ENCODE peak calls at places on chromosomes 3 and 15, in seven cellular contexts. One of them, this sample, is unnamed. For H3K36me3, the result is how much of the 10 kb centered on the place peaks cover.

GRCh38 chr3:183265713-183266417 is 12.8 kb downstream of the B3GNT5 start:
- DNase-seq in fibroblast of lung: peak
- DNase-seq in ovary: no peak
- DNase-seq in naive thymus-derived CD4-positive, alpha-beta T cell: no peak
- DNase-seq in GM06990: no peak
- DNase-seq in SJSA1: peak
- DNase-seq in IMR-90: peak
- DNase-seq in this sample: peak

GRCh38 chr3:72338082-72338941 is 509.9 kb downstream of the SHQ1 start:
- DNase-seq in fibroblast of lung: peak
- DNase-seq in GM06990: no peak
- DNase-seq in IMR-90: peak
- DNase-seq in SJSA1: peak
- DNase-seq in naive thymus-derived CD4-positive, alpha-beta T cell: no peak
- DNase-seq in ovary: no peak
- DNase-seq in this sample: no peak

GRCh38 chr3:132661120-132661519 is 991 bp downstream of the UBA5 start:
- DNase-seq in naive thymus-derived CD4-positive, alpha-beta T cell: no peak
- DNase-seq in IMR-90: no peak
- DNase-seq in ovary: no peak
- DNase-seq in GM06990: no peak
- DNase-seq in SJSA1: no peak
- DNase-seq in fibroblast of lung: no peak
- DNase-seq in this sample: no peak

GRCh38 chr3:78398401-78398800 is 1358.5 kb downstream of the ROBO2 start:
- DNase-seq in GM06990: no peak
- DNase-seq in IMR-90: no peak
- DNase-seq in fibroblast of lung: no peak
- DNase-seq in SJSA1: no peak
- DNase-seq in naive thymus-derived CD4-positive, alpha-beta T cell: no peak
- DNase-seq in ovary: no peak
- DNase-seq in this sample: no peak

GRCh38 chr15:66938114-66938830 is 127.1 kb upstream of the SMAD3 start:
- DNase-seq in naive thymus-derived CD4-positive, alpha-beta T cell: no peak
- DNase-seq in SJSA1: no peak
- DNase-seq in fibroblast of lung: peak
- DNase-seq in ovary: no peak
- DNase-seq in IMR-90: no peak
- DNase-seq in GM06990: no peak
- DNase-seq in this sample: no peak

GRCh38 chr3:62558549-62559112 is 185.3 kb upstream of the FEZF2 start:
- DNase-seq in fibroblast of lung: no peak
- DNase-seq in GM06990: no peak
- DNase-seq in naive thymus-derived CD4-positive, alpha-beta T cell: no peak
- DNase-seq in SJSA1: no peak
- DNase-seq in IMR-90: peak
- DNase-seq in ovary: no peak
- DNase-seq in this sample: no peak

GRCh38 chr15:69926011-69926410 is 171.7 kb downstream of the TLE3 start:
- DNase-seq in GM06990: no peak
- DNase-seq in naive thymus-derived CD4-positive, alpha-beta T cell: no peak
- DNase-seq in SJSA1: peak
- DNase-seq in fibroblast of lung: peak
- DNase-seq in ovary: no peak
- DNase-seq in IMR-90: no peak
- DNase-seq in this sample: no peak

GRCh38 chr3:28982906-28983305 is 298.0 kb upstream of the RBMS3 start:
- DNase-seq in fibroblast of lung: no peak
- DNase-seq in ovary: no peak
- DNase-seq in SJSA1: no peak
- DNase-seq in IMR-90: no peak
- DNase-seq in naive thymus-derived CD4-positive, alpha-beta T cell: no peak
- DNase-seq in GM06990: peak
- DNase-seq in this sample: no peak

GRCh38 chr3:186544281-186544680 is at the start of gene CRYGS:
- DNase-seq in fibroblast of lung: peak
- DNase-seq in GM06990: no peak
- DNase-seq in ovary: no peak
- DNase-seq in IMR-90: no peak
- DNase-seq in naive thymus-derived CD4-positive, alpha-beta T cell: no peak
- DNase-seq in SJSA1: no peak
- DNase-seq in this sample: no peak

GRCh38 chr3:8709801-8710524 is 23.6 kb upstream of the CAV3 start:
- DNase-seq in naive thymus-derived CD4-positive, alpha-beta T cell: no peak
- DNase-seq in GM06990: no peak
- DNase-seq in IMR-90: no peak
- DNase-seq in ovary: no peak
- DNase-seq in SJSA1: no peak
- DNase-seq in fibroblast of lung: no peak
- DNase-seq in this sample: no peak

GRCh38 chr3:123099331-123100191 is 32.7 kb downstream of the PDIA5 start:
- DNase-seq in naive thymus-derived CD4-positive, alpha-beta T cell: no peak
- DNase-seq in IMR-90: no peak
- DNase-seq in GM06990: no peak
- DNase-seq in fibroblast of lung: no peak
- DNase-seq in SJSA1: no peak
- DNase-seq in ovary: no peak
- DNase-seq in this sample: no peak

GRCh38 chr3:123096126-123096525 is 29.3 kb downstream of the PDIA5 start:
- DNase-seq in SJSA1: no peak
- DNase-seq in naive thymus-derived CD4-positive, alpha-beta T cell: no peak
- DNase-seq in ovary: no peak
- DNase-seq in GM06990: no peak
- DNase-seq in IMR-90: no peak
- DNase-seq in fibroblast of lung: no peak
- DNase-seq in this sample: no peak

GRCh38 chr3:123096701-123097100 is 29.9 kb downstream of the PDIA5 start:
- DNase-seq in GM06990: no peak
- DNase-seq in SJSA1: no peak
- DNase-seq in IMR-90: peak
- DNase-seq in fibroblast of lung: peak
- DNase-seq in ovary: peak
- DNase-seq in naive thymus-derived CD4-positive, alpha-beta T cell: no peak
- DNase-seq in this sample: peak

GRCh38 chr3:123100192-123100776 is 33.5 kb downstream of the PDIA5 start:
- DNase-seq in naive thymus-derived CD4-positive, alpha-beta T cell: no peak
- DNase-seq in ovary: no peak
- DNase-seq in SJSA1: no peak
- DNase-seq in fibroblast of lung: no peak
- DNase-seq in IMR-90: no peak
- DNase-seq in GM06990: no peak
- DNase-seq in this sample: no peak

GRCh38 chr3:123098411-123099330 is 31.8 kb downstream of the PDIA5 start:
- DNase-seq in fibroblast of lung: peak
- DNase-seq in IMR-90: no peak
- DNase-seq in ovary: no peak
- DNase-seq in GM06990: no peak
- DNase-seq in naive thymus-derived CD4-positive, alpha-beta T cell: no peak
- DNase-seq in SJSA1: no peak
- DNase-seq in this sample: no peak
- H3K36me3 ChIP-seq in fibroblast of lung: under half
- H3K36me3 ChIP-seq in IMR-90: under half
- H3K36me3 ChIP-seq in ovary: under half
- H3K36me3 ChIP-seq in GM06990: under half
- H3K36me3 ChIP-seq in naive thymus-derived CD4-positive, alpha-beta T cell: under half
- H3K36me3 ChIP-seq in SJSA1: under half
- H3K36me3 ChIP-seq in this sample: under half

DNA sequence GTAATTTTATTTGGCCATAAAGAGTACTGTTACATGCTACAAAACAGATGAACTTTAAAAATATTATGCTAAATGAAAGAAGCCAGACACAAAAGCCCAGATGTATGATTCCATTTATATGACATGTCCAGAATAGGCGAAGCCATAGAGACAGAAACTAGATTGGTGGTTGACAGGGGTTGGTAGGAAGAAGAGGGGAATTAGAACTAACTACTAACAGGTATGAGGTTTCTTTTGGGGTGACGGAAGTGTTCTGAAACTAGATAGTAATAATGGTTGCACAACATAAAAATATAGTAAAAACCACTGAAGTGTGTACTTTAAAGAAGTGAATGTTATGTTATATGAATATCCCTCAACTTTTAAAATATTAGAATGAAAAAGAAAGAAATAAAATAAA is 66.1 kb downstream of the GBE1 start:
- DNase-seq in GM06990: no peak
- DNase-seq in SJSA1: no peak
- DNase-seq in fibroblast of lung: no peak
- DNase-seq in ovary: no peak
- DNase-seq in naive thymus-derived CD4-positive, alpha-beta T cell: no peak
- DNase-seq in IMR-90: no peak
- DNase-seq in this sample: no peak
- H3K36me3 ChIP-seq in GM06990: under half
- H3K36me3 ChIP-seq in SJSA1: under half
- H3K36me3 ChIP-seq in fibroblast of lung: under half
- H3K36me3 ChIP-seq in ovary: under half
- H3K36me3 ChIP-seq in naive thymus-derived CD4-positive, alpha-beta T cell: under half
- H3K36me3 ChIP-seq in IMR-90: under half
- H3K36me3 ChIP-seq in this sample: under half

GRCh38 chr3:172310361-172310760 is 137.9 kb downstream of the GHSR start:
- DNase-seq in ovary: no peak
- DNase-seq in fibroblast of lung: no peak
- DNase-seq in naive thymus-derived CD4-positive, alpha-beta T cell: no peak
- DNase-seq in SJSA1: no peak
- DNase-seq in IMR-90: no peak
- DNase-seq in GM06990: no peak
- DNase-seq in this sample: no peak
- H3K36me3 ChIP-seq in ovary: under half
- H3K36me3 ChIP-seq in fibroblast of lung: under half
- H3K36me3 ChIP-seq in naive thymus-derived CD4-positive, alpha-beta T cell: under half
- H3K36me3 ChIP-seq in SJSA1: half or more
- H3K36me3 ChIP-seq in IMR-90: under half
- H3K36me3 ChIP-seq in GM06990: under half
- H3K36me3 ChIP-seq in this sample: under half

DNA sequence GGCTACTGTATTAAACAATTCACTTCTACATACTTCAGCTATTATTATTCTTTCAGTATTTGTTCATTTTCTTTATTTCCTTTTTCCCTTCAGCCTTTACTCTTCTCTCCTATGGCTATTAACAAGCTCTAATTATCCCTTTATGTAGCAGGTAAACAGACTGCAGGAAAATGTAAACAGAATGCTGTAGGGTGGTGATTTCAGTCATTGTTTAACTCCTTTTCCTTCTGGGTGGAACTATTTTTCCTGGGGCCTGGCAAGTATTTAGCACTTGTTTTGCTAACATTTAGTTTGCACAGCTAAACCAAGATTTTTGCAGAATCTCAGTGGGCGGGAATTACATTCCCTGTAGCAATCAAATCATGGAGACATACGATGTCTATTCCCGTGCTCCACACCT is 14.4 kb downstream of the RARB start:
- DNase-seq in naive thymus-derived CD4-positive, alpha-beta T cell: no peak
- DNase-seq in IMR-90: no peak
- DNase-seq in fibroblast of lung: no peak
- DNase-seq in GM06990: no peak
- DNase-seq in SJSA1: peak
- DNase-seq in ovary: no peak
- DNase-seq in this sample: no peak
- H3K36me3 ChIP-seq in naive thymus-derived CD4-positive, alpha-beta T cell: under half
- H3K36me3 ChIP-seq in IMR-90: under half
- H3K36me3 ChIP-seq in fibroblast of lung: under half
- H3K36me3 ChIP-seq in GM06990: under half
- H3K36me3 ChIP-seq in SJSA1: under half
- H3K36me3 ChIP-seq in ovary: under half
- H3K36me3 ChIP-seq in this sample: under half